ENCODE peak calls at places on chromosomes 11 and 22, in nine cellular contexts. One of them, this sample, is unnamed.

GRCh38 chr11:102114032-102114431 is 3.8 kb downstream of the YAP1 start:
- DNase-seq in hepatocyte: peak
- DNase-seq in stimulated activated naive CD4-positive, alpha-beta T cell: no peak
- DNase-seq in colonic mucosa: no peak
- DNase-seq in pulmonary artery endothelial cell: no peak
- DNase-seq in H54: no peak
- DNase-seq in kidney tubule cell: no peak
- DNase-seq in T-cell: no peak
- DNase-seq in HuH-7.5: no peak
- DNase-seq in this sample: no peak

GRCh38 chr11:122100222-122101080 is 15.6 kb downstream of the BLID start:
- DNase-seq in kidney tubule cell: no peak
- DNase-seq in H54: no peak
- DNase-seq in T-cell: no peak
- DNase-seq in stimulated activated naive CD4-positive, alpha-beta T cell: no peak
- DNase-seq in hepatocyte: peak
- DNase-seq in pulmonary artery endothelial cell: no peak
- DNase-seq in HuH-7.5: no peak
- DNase-seq in colonic mucosa: peak
- DNase-seq in this sample: peak

GRCh38 chr11:60658409-60658808 is 41.0 kb upstream of the MS4A8 start:
- DNase-seq in colonic mucosa: no peak
- DNase-seq in stimulated activated naive CD4-positive, alpha-beta T cell: no peak
- DNase-seq in hepatocyte: peak
- DNase-seq in HuH-7.5: no peak
- DNase-seq in kidney tubule cell: no peak
- DNase-seq in pulmonary artery endothelial cell: no peak
- DNase-seq in T-cell: no peak
- DNase-seq in H54: no peak
- DNase-seq in this sample: no peak

GRCh38 chr11:134365011-134365925 is 33.5 kb downstream of the GLB1L2 start:
- DNase-seq in T-cell: no peak
- DNase-seq in pulmonary artery endothelial cell: no peak
- DNase-seq in hepatocyte: no peak
- DNase-seq in stimulated activated naive CD4-positive, alpha-beta T cell: no peak
- DNase-seq in colonic mucosa: no peak
- DNase-seq in HuH-7.5: no peak
- DNase-seq in kidney tubule cell: no peak
- DNase-seq in H54: no peak
- DNase-seq in this sample: no peak

GRCh38 chr11:32070707-32071106 is 20.2 kb upstream of the RCN1 start:
- DNase-seq in colonic mucosa: no peak
- DNase-seq in kidney tubule cell: no peak
- DNase-seq in T-cell: no peak
- DNase-seq in HuH-7.5: no peak
- DNase-seq in hepatocyte: no peak
- DNase-seq in stimulated activated naive CD4-positive, alpha-beta T cell: no peak
- DNase-seq in pulmonary artery endothelial cell: no peak
- DNase-seq in H54: no peak
- DNase-seq in this sample: no peak

GRCh38 chr22:32218470-32218869 is 13.6 kb upstream of the RFPL2 start:
- DNase-seq in colonic mucosa: no peak
- DNase-seq in stimulated activated naive CD4-positive, alpha-beta T cell: no peak
- DNase-seq in kidney tubule cell: no peak
- DNase-seq in T-cell: no peak
- DNase-seq in pulmonary artery endothelial cell: no peak
- DNase-seq in HuH-7.5: no peak
- DNase-seq in hepatocyte: no peak
- DNase-seq in H54: no peak
- DNase-seq in this sample: no peak

GRCh38 chr11:61607426-61607825 is 26.6 kb upstream of the SYT7 start:
- DNase-seq in pulmonary artery endothelial cell: no peak
- DNase-seq in stimulated activated naive CD4-positive, alpha-beta T cell: no peak
- DNase-seq in kidney tubule cell: no peak
- DNase-seq in HuH-7.5: no peak
- DNase-seq in hepatocyte: no peak
- DNase-seq in T-cell: no peak
- DNase-seq in H54: no peak
- DNase-seq in colonic mucosa: no peak
- DNase-seq in this sample: no peak

GRCh38 chr11:10261821-10262220 is 32.2 kb downstream of the SBF2 start:
- DNase-seq in stimulated activated naive CD4-positive, alpha-beta T cell: no peak
- DNase-seq in HuH-7.5: no peak
- DNase-seq in kidney tubule cell: no peak
- DNase-seq in T-cell: no peak
- DNase-seq in colonic mucosa: no peak
- DNase-seq in H54: no peak
- DNase-seq in pulmonary artery endothelial cell: no peak
- DNase-seq in hepatocyte: no peak
- DNase-seq in this sample: no peak

GRCh38 chr11:11976476-11977187 is 31.8 kb downstream of the DKK3 start:
- DNase-seq in stimulated activated naive CD4-positive, alpha-beta T cell: no peak
- DNase-seq in HuH-7.5: no peak
- DNase-seq in colonic mucosa: peak
- DNase-seq in H54: no peak
- DNase-seq in pulmonary artery endothelial cell: no peak
- DNase-seq in kidney tubule cell: peak
- DNase-seq in hepatocyte: no peak
- DNase-seq in T-cell: no peak
- DNase-seq in this sample: no peak

GRCh38 chr11:122769126-122769780 is 69.0 kb upstream of the CRTAM start:
- DNase-seq in hepatocyte: no peak
- DNase-seq in H54: no peak
- DNase-seq in colonic mucosa: no peak
- DNase-seq in HuH-7.5: no peak
- DNase-seq in kidney tubule cell: no peak
- DNase-seq in stimulated activated naive CD4-positive, alpha-beta T cell: no peak
- DNase-seq in T-cell: no peak
- DNase-seq in pulmonary artery endothelial cell: no peak
- DNase-seq in this sample: no peak

GRCh38 chr11:73652856-73653559 is 6.6 kb downstream of the PLEKHB1 start:
- DNase-seq in kidney tubule cell: no peak
- DNase-seq in T-cell: no peak
- DNase-seq in colonic mucosa: no peak
- DNase-seq in hepatocyte: no peak
- DNase-seq in HuH-7.5: no peak
- DNase-seq in stimulated activated naive CD4-positive, alpha-beta T cell: no peak
- DNase-seq in pulmonary artery endothelial cell: no peak
- DNase-seq in H54: no peak
- DNase-seq in this sample: no peak

GRCh38 chr11:102530558-102530957 is at the start of gene MMP7:
- DNase-seq in H54: peak
- DNase-seq in colonic mucosa: no peak
- DNase-seq in hepatocyte: peak
- DNase-seq in stimulated activated naive CD4-positive, alpha-beta T cell: no peak
- DNase-seq in kidney tubule cell: peak
- DNase-seq in T-cell: no peak
- DNase-seq in HuH-7.5: no peak
- DNase-seq in pulmonary artery endothelial cell: peak
- DNase-seq in this sample: no peak

GRCh38 chr11:30991802-30992512 is 377.6 kb downstream of the DCDC1 start:
- DNase-seq in colonic mucosa: no peak
- DNase-seq in stimulated activated naive CD4-positive, alpha-beta T cell: no peak
- DNase-seq in H54: no peak
- DNase-seq in hepatocyte: no peak
- DNase-seq in kidney tubule cell: peak
- DNase-seq in HuH-7.5: no peak
- DNase-seq in pulmonary artery endothelial cell: no peak
- DNase-seq in T-cell: no peak
- DNase-seq in this sample: no peak